ENCODE peak calls at places on chromosomes 16 and 17, in six cellular contexts. X, M, Y, Z, H and S are unnamed samples.
A peak's percentile ranks its signal among the peaks of the same experiment; 100 is the strongest.

GRCh38 chr17:20098314-20098713 is 89.2 kb downstream of the SPECC1 start:
- DNase-seq in Z (no peak), X (no peak), H (no peak), Y (no peak), M (no peak), S (no peak)

GRCh38 chr16:76932541-76933211 is 258.3 kb upstream of the MON1B start:
- DNase-seq in X (no peak), Y (no peak), M (no peak), H (no peak), Z (peak; percentile 63), S (peak; percentile 33)

GRCh38 chr16:19380316-19380715 is 37.4 kb upstream of the TMC5 start:
- DNase-seq in Z (no peak), H (no peak), Y (no peak), M (no peak), X (no peak), S (no peak)

GRCh38 chr16:1451702-1452392 is 7.5 kb upstream of the CCDC154 start:
- DNase-seq in H (no peak), M (no peak), Y (no peak), X (no peak), Z (no peak), S (no peak)

GRCh38 chr16:15529673-15530072 is 95.3 kb downstream of the BMERB1 start:
- DNase-seq in M (no peak), X (no peak), H (no peak), Y (no peak), Z (no peak), S (no peak)

GRCh38 chr16:57897053-57897784 is 73.7 kb downstream of the CNGB1 start:
- DNase-seq in H (no peak), X (no peak), Y (no peak), M (no peak), Z (no peak), S (no peak)

GRCh38 chr17:61310611-61311010 is 89.0 kb upstream of the TBX2 start:
- DNase-seq in H (no peak), Z (no peak), Y (no peak), M (no peak), X (no peak), S (no peak)

GRCh38 chr16:62036101-62036806 is at the start of gene CDH8:
- DNase-seq in X (no peak), H (no peak), Z (peak; percentile 14), Y (no peak), M (no peak), S (peak; percentile 35)

GRCh38 chr17:51260960-51261958 is 913 bp downstream of the UTP18 start:
- DNase-seq in X (peak; percentile 70), Y (peak; percentile 74), Z (peak; percentile 14), H (peak; percentile 68), M (peak; percentile 37), S (peak; percentile 67)

GRCh38 chr16:89026121-89026612 is 49.2 kb upstream of the CBFA2T3 start:
- DNase-seq in M (no peak), Y (no peak), H (no peak), Z (peak; percentile 17), X (peak; percentile 61), S (no peak)

GRCh38 chr16:57809843-57810196 is 7.5 kb upstream of the KIFC3 start:
- DNase-seq in M (no peak), Z (no peak), X (peak; percentile 16), H (no peak), Y (no peak), S (peak; percentile 67)

GRCh38 chr16:74770826-74771526 is 3.6 kb downstream of the FA2H start:
- DNase-seq in Z (no peak), M (no peak), X (no peak), Y (no peak), H (no peak), S (no peak)

GRCh38 chr17:8186787-8187516 is 3.0 kb downstream of the BORCS6 start:
- DNase-seq in H (peak; percentile 95), Z (peak; percentile 98), M (peak; percentile 94), Y (peak; percentile 96), X (peak; percentile 95), S (peak; percentile 93)

GRCh38 chr17:67421869-67422273 is 44.8 kb downstream of the PITPNC1 start:
- DNase-seq in Y (peak; percentile 52), Z (peak; percentile 99), H (no peak), M (peak; percentile 36), X (peak; percentile 100), S (peak; percentile 100)

GRCh38 chr16:27320261-27321012 is 6.7 kb downstream of the IL4R start:
- DNase-seq in Y (no peak), Z (no peak), X (no peak), H (no peak), M (no peak), S (no peak)

GRCh38 chr17:37361543-37361942 is 14.2 kb upstream of the C17orf78 start:
- DNase-seq in X (no peak), M (peak; percentile 51), Z (no peak), H (no peak), Y (peak; percentile 29), S (peak; percentile 99)

GRCh38 chr17:78517421-78517820 is 59.8 kb downstream of the DNAH17 start:
- DNase-seq in M (no peak), X (no peak), Z (no peak), Y (no peak), H (peak; percentile 39), S (no peak)

GRCh38 chr17:4881761-4882555 is 17.4 kb upstream of the C17orf107 start:
- DNase-seq in Z (peak; percentile 46), H (no peak), Y (peak; percentile 84), X (peak; percentile 67), M (no peak), S (peak; percentile 76)

GRCh38 chr16:89710709-89711564 is 9.4 kb upstream of the SPATA2L start:
- DNase-seq in X (no peak), H (no peak), Y (no peak), M (no peak), Z (no peak), S (no peak)

GRCh38 chr17:80636356-80637285 is 92.0 kb downstream of the RPTOR start:
- DNase-seq in M (no peak), H (no peak), Z (no peak), Y (no peak), X (no peak), S (no peak)
- TF ChIP-seq CTCF in M (no peak), H (no peak), Z (no peak), Y (no peak), X (no peak), S (no peak)

DNA sequence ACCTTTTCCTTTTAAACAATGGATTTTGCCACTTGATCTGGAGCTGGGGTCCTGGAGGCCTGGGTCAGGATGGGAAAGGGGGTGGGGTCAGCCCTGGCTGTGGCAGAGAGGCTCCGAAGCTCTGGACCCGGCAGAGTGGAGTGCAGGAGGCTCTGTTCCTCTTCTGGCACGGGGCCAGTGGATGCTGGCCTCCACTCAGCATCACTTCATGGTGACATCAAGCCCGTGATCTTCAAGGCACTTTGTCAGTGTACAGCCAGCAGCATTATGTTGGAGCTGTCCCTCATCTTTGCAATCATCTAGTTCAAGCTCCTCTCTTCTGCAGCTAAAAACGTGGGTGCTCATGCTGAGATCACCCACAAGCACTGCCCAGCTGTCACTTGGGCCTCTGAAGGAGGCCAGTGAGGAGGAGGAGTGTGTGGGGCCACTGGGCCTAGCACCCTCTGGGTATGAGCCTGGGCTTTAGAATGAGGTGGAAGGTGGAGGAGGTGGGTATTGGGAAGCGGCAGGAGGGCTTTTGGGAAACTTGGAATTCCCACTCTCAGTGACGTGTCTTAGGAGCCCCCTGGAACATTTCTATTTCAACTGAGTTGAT is 45.9 kb upstream of the MGAT5B start:
- DNase-seq in X (no peak), H (no peak), M (no peak), Z (no peak), Y (no peak), S (no peak)
- TF ChIP-seq CTCF in X (no peak), H (no peak), M (no peak), Z (no peak), Y (no peak), S (no peak)

DNA sequence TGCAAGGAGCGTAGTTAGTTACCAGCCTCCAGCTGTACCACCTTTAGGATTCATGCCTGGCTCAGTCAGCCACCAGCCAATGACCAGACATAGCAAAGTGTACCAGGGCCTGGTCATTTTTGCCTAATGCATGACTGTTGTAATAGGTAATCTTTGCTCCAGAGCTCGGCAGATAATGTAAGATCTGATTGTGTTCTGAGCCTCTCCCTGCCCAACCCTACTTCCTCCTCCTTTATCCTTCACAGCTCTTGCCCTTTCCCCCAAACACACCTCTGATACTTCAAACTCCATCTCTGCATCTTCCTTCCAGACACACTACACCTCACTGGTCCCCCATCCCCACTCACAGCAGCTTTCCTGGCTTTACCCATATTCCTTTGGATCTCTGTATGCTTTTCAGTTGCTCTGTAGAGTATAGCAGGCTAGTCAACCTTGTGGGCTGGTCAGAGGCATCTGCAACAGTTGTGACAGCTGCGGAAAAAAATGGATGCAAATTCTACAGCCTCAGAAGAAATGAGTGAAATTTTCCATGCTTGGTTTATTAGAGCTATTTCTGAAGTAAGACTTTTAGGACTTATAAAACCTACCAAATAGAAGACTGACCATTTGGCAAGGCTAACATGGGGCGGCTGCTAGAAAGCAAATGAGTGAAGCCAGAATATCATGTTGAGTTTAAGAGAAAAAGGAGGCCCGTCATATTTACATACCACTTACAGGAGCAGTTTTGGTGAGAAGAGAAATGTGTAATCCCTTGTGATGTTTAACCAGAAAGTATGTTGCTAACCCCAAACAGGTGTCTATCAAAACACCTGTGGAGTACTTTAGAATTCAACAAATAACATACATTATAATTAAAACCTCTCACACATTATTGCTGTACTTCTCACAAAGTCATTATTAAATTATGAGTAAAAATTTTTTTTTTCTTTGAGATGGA is 19.9 kb upstream of the C16orf87 start:
- DNase-seq in H (no peak), Y (no peak), Z (no peak), M (no peak), X (no peak), S (no peak)
- TF ChIP-seq CTCF in H (no peak), Y (no peak), Z (no peak), M (no peak), X (no peak), S (no peak)

DNA sequence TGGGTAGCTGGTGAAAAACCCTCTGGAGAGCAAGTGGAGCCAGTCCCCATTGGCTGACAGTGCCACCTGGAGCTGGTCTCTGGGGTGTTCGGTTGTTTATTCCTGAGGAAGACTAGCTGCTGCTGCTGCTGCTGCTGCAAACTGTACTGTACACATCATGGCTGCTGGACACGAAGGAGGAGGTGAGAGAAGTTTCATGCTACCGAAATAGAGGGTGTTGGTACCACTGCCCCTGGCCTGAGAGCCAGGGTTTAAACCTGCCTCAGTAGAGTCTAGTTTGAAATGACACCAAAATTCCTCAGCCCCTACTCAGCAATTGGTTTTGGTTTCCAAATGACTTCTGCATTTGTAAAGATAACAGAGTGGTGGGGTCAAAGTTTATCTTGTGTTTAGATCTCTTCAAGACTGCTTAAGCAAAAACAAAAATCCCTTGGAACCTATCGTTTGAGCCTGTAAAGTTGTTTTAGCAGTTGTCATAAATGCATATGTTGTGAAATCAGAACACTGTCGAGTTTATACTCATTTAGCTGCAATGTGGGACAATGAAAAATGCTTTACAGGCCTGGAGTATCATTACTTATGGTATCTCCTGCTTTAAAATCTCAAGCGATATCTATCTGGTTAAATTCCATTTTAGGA is 40.8 kb downstream of the CYB5B start:
- DNase-seq in X (no peak), Y (no peak), Z (peak; percentile 14), H (no peak), M (no peak), S (no peak)
- TF ChIP-seq CTCF in X (peak; percentile 35), Y (no peak), Z (no peak), H (no peak), M (no peak), S (no peak)

GRCh38 chr17:74987909-74988711 is 678 bp downstream of the CDR2L start:
- DNase-seq in M (peak; percentile 71), X (peak; percentile 60), H (peak; percentile 93), Y (peak; percentile 85), Z (peak; percentile 76), S (peak; percentile 66)
- TF ChIP-seq CTCF in M (no peak), X (peak; percentile 5), H (peak; percentile 34), Y (no peak), Z (peak; percentile 26), S (peak; percentile 23)